ENCODE peak calls at places on chromosomes 6 and 20, in seven cellular contexts. K, N, J, S, U, F and C are unnamed samples.
A peak's percentile ranks its signal among the peaks of the same experiment; 100 is the strongest.

GRCh38 chr6:80974579-80974978 is 777.9 kb downstream of the TENT5A start:
- DNase-seq in S (no peak), N (no peak), F (no peak), U (no peak), J (no peak), K (no peak), C (no peak)

GRCh38 chr20:50834599-50835005 is 39.7 kb downstream of the BCAS4 start:
- DNase-seq in U (no peak), J (no peak), S (no peak), F (no peak), K (no peak), N (peak; percentile 94), C (no peak)

GRCh38 chr6:2857580-2858337 is 16.1 kb upstream of the SERPINB1 start:
- DNase-seq in S (peak; percentile 88), F (peak; percentile 60), K (no peak), U (peak; percentile 51), J (peak; percentile 66), N (peak; percentile 64), C (no peak)

GRCh38 chr6:104700371-104701185 is 159.1 kb downstream of the HACE1 start:
- DNase-seq in F (no peak), S (no peak), U (no peak), N (no peak), J (no peak), K (no peak), C (no peak)

GRCh38 chr20:46176744-46177378 is 58.7 kb downstream of the CD40 start:
- DNase-seq in K (no peak), F (no peak), J (no peak), N (no peak), S (no peak), U (no peak), C (no peak)

GRCh38 chr6:160221423-160221822 is 37.2 kb downstream of the SLC22A2 start:
- DNase-seq in N (no peak), J (no peak), F (no peak), U (no peak), K (no peak), S (no peak), C (no peak)

GRCh38 chr6:4153514-4153985 is 18.2 kb upstream of the ECI2 start:
- DNase-seq in U (no peak), S (no peak), F (no peak), N (no peak), J (no peak), K (no peak), C (no peak)

GRCh38 chr6:146931214-146931613 is 273.0 kb upstream of the STXBP5 start:
- DNase-seq in F (no peak), J (no peak), N (no peak), K (no peak), U (no peak), S (no peak), C (no peak)

GRCh38 chr20:513429-513828 is 30.2 kb downstream of the CSNK2A1 start:
- DNase-seq in J (no peak), S (no peak), U (no peak), K (no peak), N (peak; percentile 44), F (no peak), C (no peak)

GRCh38 chr6:158356586-158357546 is 44.6 kb downstream of the TULP4 start:
- DNase-seq in K (no peak), N (no peak), J (no peak), S (no peak), U (no peak), F (no peak), C (no peak)

GRCh38 chr6:89583559-89583958 is 55.0 kb downstream of the LYRM2 start:
- DNase-seq in J (no peak), F (no peak), N (no peak), U (no peak), S (no peak), K (no peak), C (no peak)

GRCh38 chr20:13708234-13708633 is 69.5 kb upstream of the TASP1 start:
- DNase-seq in U (no peak), S (no peak), F (no peak), J (no peak), K (no peak), N (no peak), C (no peak)

GRCh38 chr20:13700761-13701160 is 62.0 kb upstream of the TASP1 start:
- DNase-seq in J (no peak), U (no peak), N (no peak), K (no peak), S (no peak), F (no peak), C (no peak)

GRCh38 chr20:13701486-13701885 is 62.8 kb upstream of the TASP1 start:
- DNase-seq in F (no peak), S (no peak), K (no peak), U (no peak), N (no peak), J (no peak), C (no peak)

DNA sequence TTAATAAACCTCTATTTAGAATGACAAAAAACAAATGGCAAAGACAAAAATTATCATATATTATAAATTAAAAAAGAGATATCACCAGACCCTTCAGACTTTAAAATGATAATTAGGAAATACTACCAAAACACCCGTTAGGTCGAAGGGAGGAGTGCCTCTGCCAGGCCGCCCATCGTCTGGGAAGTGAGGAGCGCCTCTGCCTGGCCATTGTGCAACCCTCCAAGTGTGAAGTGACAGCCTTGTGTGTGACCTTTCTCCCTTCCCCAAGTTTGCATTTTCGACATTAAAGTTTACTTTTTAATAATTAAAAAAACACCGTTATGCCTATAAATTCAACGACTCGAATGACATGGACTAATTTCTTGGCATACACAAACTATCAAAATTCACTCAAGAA is 64.5 kb upstream of the TASP1 start:
- DNase-seq in J (no peak), N (no peak), F (no peak), U (no peak), S (no peak), K (no peak), C (no peak)
- TF ChIP-seq POLR2A in J (no peak), N (no peak), F (no peak), U (no peak), S (no peak), K (no peak), C (no peak)

DNA sequence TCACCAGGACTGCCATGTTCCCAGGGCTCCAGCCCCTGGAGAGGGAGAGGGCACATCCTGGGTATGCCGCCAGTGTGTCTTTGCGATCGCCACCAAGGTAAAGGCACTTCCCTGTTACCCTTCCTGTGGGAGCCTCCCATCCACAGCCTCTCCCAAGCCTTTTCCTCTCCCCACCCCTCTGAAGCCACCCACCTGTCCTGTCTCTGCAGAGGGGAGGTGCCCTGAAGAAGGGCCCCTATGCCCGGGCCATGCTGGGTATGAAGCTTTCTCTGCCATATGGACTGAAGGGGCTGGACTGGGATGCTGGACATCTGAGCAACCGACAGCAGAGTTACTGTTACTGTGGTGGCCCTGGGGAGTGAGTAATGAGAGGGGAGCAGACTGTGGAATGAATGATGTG is 2.4 kb downstream of the PHF1 start:
- DNase-seq in U (no peak), S (no peak), N (no peak), J (no peak), F (no peak), K (no peak), C (no peak)
- H3K4me1 ChIP-seq in U (peaks cover 57% of the 10 kb centered on the region), S (peaks cover 19% of the 10 kb centered on the region), N (peaks cover 7% of the 10 kb centered on the region), J (no peaks in the 10 kb centered on the region), F (peaks cover 4% of the 10 kb centered on the region), K (peaks cover 43% of the 10 kb centered on the region), C (peaks cover 12% of the 10 kb centered on the region)

DNA sequence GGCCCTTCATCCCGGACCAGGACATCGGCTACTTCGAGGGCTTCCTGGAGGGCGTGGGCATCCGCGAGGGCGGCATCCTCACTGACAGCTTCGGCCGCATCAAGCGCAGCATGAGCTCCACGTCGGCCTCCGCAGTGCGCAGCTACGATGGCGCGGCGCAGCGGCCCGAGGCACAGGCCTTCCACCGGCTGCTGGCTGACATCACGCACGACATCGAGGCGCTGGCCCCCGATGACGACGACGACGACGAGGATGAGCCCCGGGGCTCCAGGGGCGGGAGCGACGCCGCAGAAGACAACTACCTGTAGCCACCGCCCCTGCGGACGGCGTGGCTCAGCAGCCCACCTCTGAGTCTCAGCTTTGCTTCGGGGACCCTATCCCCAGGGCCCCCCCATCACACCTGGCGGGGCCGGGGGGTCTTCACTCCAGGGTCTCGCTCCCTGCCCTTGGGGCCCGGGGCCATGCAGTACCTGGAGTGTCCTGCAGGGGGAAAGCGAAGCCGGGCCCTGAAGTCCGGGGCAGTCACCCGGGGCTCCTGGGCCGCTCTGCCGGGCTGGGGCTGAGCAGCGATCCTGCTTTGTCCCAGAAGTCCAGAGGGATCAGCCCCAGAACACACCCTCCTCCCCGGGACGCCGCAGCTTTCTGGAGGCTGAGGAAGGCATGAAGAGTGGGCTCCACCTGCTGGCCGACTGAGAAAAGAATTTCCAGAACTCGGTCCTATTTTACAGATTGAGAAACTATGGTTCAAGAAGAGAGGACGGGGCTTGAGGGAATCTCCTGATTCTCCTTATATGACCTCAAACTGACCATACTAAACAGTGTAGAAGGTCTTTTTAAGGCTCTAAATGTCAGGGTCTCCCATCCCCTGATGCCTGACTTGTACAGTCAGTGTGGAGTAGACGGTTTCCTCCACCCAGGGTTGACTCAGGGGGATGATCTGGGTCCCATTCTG is 20.8 kb upstream of the HCK start:
- DNase-seq in U (peak; percentile 75), K (peak; percentile 84), S (peak; percentile 89), J (peak; percentile 49), N (peak; percentile 73), F (peak; percentile 80), C (peak; percentile 71)
- H3K27me3 ChIP-seq in U (peaks cover 64% of the 10 kb centered on the region), K (peaks cover 12% of the 10 kb centered on the region), S (peaks cover 4% of the 10 kb centered on the region), J (no peaks in the 10 kb centered on the region), N (peaks cover 75% of the 10 kb centered on the region), F (peaks cover 6% of the 10 kb centered on the region), C (no peaks in the 10 kb centered on the region)

GRCh38 chr6:44386364-44386928 is 1.1 kb upstream of the CDC5L start:
- DNase-seq in N (no peak), J (no peak), U (no peak), S (no peak), F (no peak), K (peak; percentile 75), C (peak; percentile 35)

GRCh38 chr6:44386929-44387345 is 569 bp upstream of the CDC5L start:
- DNase-seq in K (no peak), J (no peak), N (peak; percentile 37), F (no peak), U (no peak), S (peak; percentile 42), C (no peak)

GRCh38 chr6:44388135-44388487 is 605 bp downstream of the CDC5L start:
- DNase-seq in K (no peak), F (no peak), N (no peak), S (no peak), J (peak; percentile 21), U (peak; percentile 13), C (no peak)

GRCh38 chr6:44388876-44389275 is 1.4 kb downstream of the CDC5L start:
- DNase-seq in K (no peak), N (no peak), S (no peak), J (no peak), F (no peak), U (no peak), C (no peak)

DNA sequence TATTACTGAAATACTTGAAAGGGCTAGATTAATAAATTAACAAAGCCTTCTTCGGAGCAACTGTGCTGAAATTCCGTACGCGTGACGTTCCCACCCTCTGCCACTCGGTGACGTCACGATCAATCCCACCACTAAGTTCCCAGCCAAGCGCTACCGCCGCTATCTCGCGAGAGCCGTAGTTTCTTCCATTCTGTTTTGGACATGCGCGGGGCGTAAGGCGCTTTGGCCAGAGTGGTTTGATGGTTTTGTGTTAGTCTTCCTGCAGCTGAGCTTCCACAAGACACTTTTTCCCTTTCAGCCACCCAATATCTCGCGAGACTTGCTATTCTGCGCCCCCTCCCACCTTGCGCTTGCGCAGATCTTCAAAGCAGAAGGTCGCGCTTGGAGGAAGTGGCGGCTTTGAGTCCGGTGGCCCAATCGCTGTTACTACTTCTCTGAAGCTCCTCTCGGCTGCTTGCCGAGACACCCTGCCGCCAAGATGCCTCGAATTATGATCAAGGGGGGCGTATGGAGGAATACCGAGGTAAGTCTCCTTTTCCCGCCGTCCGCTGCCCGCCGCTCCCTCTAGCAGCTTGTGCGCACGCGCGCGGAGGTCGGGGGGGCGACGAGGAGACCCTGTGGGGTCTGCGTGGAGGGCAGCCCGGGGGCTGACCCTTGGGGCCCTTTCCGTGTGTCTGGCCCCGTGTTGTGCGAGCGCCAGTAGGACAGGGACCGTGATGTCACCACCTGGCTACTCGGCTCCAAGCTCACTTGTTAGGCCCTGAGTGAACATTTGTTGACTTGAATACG is at the start of gene CDC5L:
- DNase-seq in J (peak; percentile 93), N (peak; percentile 100), K (peak; percentile 99), S (peak; percentile 98), F (peak; percentile 96), U (peak; percentile 95), C (peak; percentile 94)
- TF ChIP-seq POLR2A in J (peak; percentile 85), N (peak; percentile 89), K (peak; percentile 68), S (peak; percentile 79), F (peak; percentile 76), U (peak; percentile 93), C (peak; percentile 88)